ENCODE peak calls at places on chromosomes 3 and 15, in five cellular contexts. C is astrocyte of the hippocampus; J is hippocampal formation; G is HT-29; I is stimulated activated CD8-positive, alpha-beta memory T cell treated with anti-CD3 and anti-CD28 coated beads, Interleukin-15, amount 100 ng/mL, for 24 hours. Q is an unnamed sample.

GRCh38 chr3:58035512-58035867 is 27.3 kb downstream of the FLNB start:
- DNase-seq in C (peak), J (no peak), G (no peak), I (no peak), Q (no peak)

GRCh38 chr3:187743195-187744141 is 1.8 kb downstream of the BCL6 start:
- DNase-seq in C (peak), J (peak), G (peak), I (no peak), Q (peak)

GRCh38 chr3:138511990-138512389 is 77.6 kb downstream of the ESYT3 start:
- DNase-seq in C (no peak), J (no peak), G (no peak), I (no peak), Q (no peak)

GRCh38 chr3:125107861-125108567 is 52.2 kb upstream of the HEG1 start:
- DNase-seq in C (peak), J (no peak), G (no peak), I (no peak), Q (no peak)

GRCh38 chr15:90221251-90221900 is 12.4 kb downstream of the CIB1 start:
- DNase-seq in C (peak), J (peak), G (peak), I (no peak), Q (peak)

GRCh38 chr3:75192065-75192658 is 472.0 kb upstream of the FRG2C start:
- DNase-seq in C (peak), J (peak), G (peak), I (peak), Q (no peak)

GRCh38 chr3:46673151-46674030 is 20.1 kb downstream of the ALS2CL start:
- DNase-seq in C (no peak), J (no peak), G (no peak), I (no peak), Q (no peak)

GRCh38 chr3:5188419-5189405 is 1.2 kb downstream of the EDEM1 start:
- DNase-seq in C (peak), J (peak), G (peak), I (no peak), Q (no peak)

GRCh38 chr3:104198136-104198535 is 1168.6 kb upstream of the ALCAM start:
- DNase-seq in C (peak), J (no peak), G (no peak), I (no peak), Q (no peak)

GRCh38 chr3:24650839-24651238 is 156.2 kb upstream of the THRB start:
- DNase-seq in C (no peak), J (no peak), G (no peak), I (no peak), Q (no peak)

GRCh38 chr3:25338158-25338725 is 89.8 kb upstream of the RARB start:
- DNase-seq in C (no peak), J (no peak), G (no peak), I (no peak), Q (no peak)

GRCh38 chr3:28295819-28296364 is 52.6 kb upstream of the ZCWPW2 start:
- DNase-seq in C (no peak), J (no peak), G (no peak), I (no peak), Q (no peak)

GRCh38 chr3:56453027-56453426 is 15.2 kb downstream of the ERC2 start:
- DNase-seq in C (no peak), J (no peak), G (no peak), I (no peak), Q (no peak)

GRCh38 chr3:111069974-111070751 is 1.5 kb upstream of the NECTIN3 start:
- DNase-seq in C (peak), J (peak), G (no peak), I (no peak), Q (peak)

GRCh38 chr3:25007974-25008658 is 419.9 kb upstream of the RARB start:
- DNase-seq in C (peak), J (no peak), G (no peak), I (no peak), Q (no peak)

GRCh38 chr3:140360332-140360731 is 317.5 kb upstream of the TRIM42 start:
- DNase-seq in C (no peak), J (no peak), G (peak), I (no peak), Q (no peak)

GRCh38 chr3:76859596-76859995 is 180.3 kb upstream of the ROBO2 start:
- DNase-seq in C (peak), J (no peak), G (no peak), I (no peak), Q (no peak)

GRCh38 chr3:26621891-26622633 is 510 bp upstream of the LRRC3B start:
- DNase-seq in C (peak), J (no peak), G (no peak), I (no peak), Q (no peak)

GRCh38 chr3:834679-835078 is 258.1 kb upstream of the CNTN6 start:
- DNase-seq in C (no peak), J (no peak), G (no peak), I (no peak), Q (no peak)

GRCh38 chr3:8884630-8885290 is 78.5 kb downstream of the RAD18 start:
- DNase-seq in C (peak), J (no peak), G (no peak), I (no peak), Q (no peak)

GRCh38 chr3:198113219-198114053 is 153.4 kb downstream of the LMLN start:
- DNase-seq in C (peak), J (no peak), G (no peak), I (no peak), Q (no peak)

GRCh38 chr3:115758076-115758763 is 134.9 kb downstream of the GAP43 start:
- DNase-seq in C (no peak), J (no peak), G (no peak), I (no peak), Q (no peak)

GRCh38 chr3:23915537-23916108 is 1.2 kb downstream of the NKIRAS1 start:
- DNase-seq in C (no peak), J (no peak), G (peak), I (no peak), Q (peak)

GRCh38 chr15:38684461-38685000 is 119.9 kb upstream of the RASGRP1 start:
- DNase-seq in C (no peak), J (no peak), G (no peak), I (no peak), Q (no peak)

GRCh38 chr3:143199998-143200909 is 80.7 kb downstream of the CHST2 start:
- DNase-seq in C (peak), J (no peak), G (no peak), I (no peak), Q (no peak)

GRCh38 chr3:108182339-108182738 is 39.9 kb downstream of the IFT57 start:
- DNase-seq in C (no peak), J (no peak), G (no peak), I (no peak), Q (no peak)

GRCh38 chr3:138373695-138374094 is 25.3 kb downstream of the MRAS start:
- DNase-seq in C (no peak), J (no peak), G (no peak), I (no peak), Q (no peak)

GRCh38 chr3:8595935-8596262 is 48.7 kb downstream of the SSUH2 start:
- DNase-seq in C (no peak), J (no peak), G (no peak), I (no peak), Q (no peak)

GRCh38 chr3:27681249-27681748 is 40.8 kb downstream of the EOMES start:
- DNase-seq in C (peak), J (peak), G (peak), I (no peak), Q (no peak)

GRCh38 chr3:131762981-131763380 is 260.2 kb upstream of the MRPL3 start:
- DNase-seq in C (no peak), J (no peak), G (no peak), I (no peak), Q (no peak)

GRCh38 chr3:37691213-37691830 is 170.4 kb upstream of the CTDSPL start:
- DNase-seq in C (no peak), J (no peak), G (no peak), I (no peak), Q (no peak)

GRCh38 chr3:131174752-131175151 is 148.1 kb downstream of the NEK11 start:
- DNase-seq in C (peak), J (no peak), G (no peak), I (no peak), Q (no peak)

GRCh38 chr3:153273217-153273616 is 111.2 kb downstream of the RAP2B start:
- DNase-seq in C (no peak), J (no peak), G (no peak), I (no peak), Q (no peak)

GRCh38 chr3:43638594-43639447 is 17.0 kb upstream of the ANO10 start:
- DNase-seq in C (peak), J (no peak), G (peak), I (no peak), Q (no peak)

GRCh38 chr3:137695351-137695750 is 68.8 kb upstream of the SOX14 start:
- DNase-seq in C (no peak), J (no peak), G (no peak), I (no peak), Q (no peak)